ENCODE peak calls at places on chromosome 4, in nine cellular contexts. D is right lobe of liver; C is pancreas; F is tibial artery; W is suprapubic skin; H is effector memory CD4-positive, alpha-beta T cell; M is H9; Y is IMR-90; A is PC-9. S is an unnamed sample. For H3K4me1 and H3K27me3, the result is how much of the 10 kb centered on the place peaks cover.

GRCh38 chr4:26178874-26179273 is 141.9 kb upstream of the RBPJ start:
- DNase-seq in F (peak), A (no peak), C (no peak), H (no peak), W (no peak), D (no peak), Y (no peak), M (no peak), S (peak)

GRCh38 chr4:123673971-123674370 is 277.4 kb downstream of the SPRY1 start:
- DNase-seq in M (no peak), Y (peak), H (no peak), D (no peak), C (no peak), W (no peak), F (no peak), A (peak), S (no peak)

GRCh38 chr4:75686346-75686745 is 13.1 kb upstream of the G3BP2 start:
- DNase-seq in A (no peak), H (peak), F (no peak), M (no peak), W (no peak), D (no peak), C (no peak), Y (no peak), S (no peak)

GRCh38 chr4:164783966-164784365 is 30.0 kb downstream of the SMIM31 start:
- DNase-seq in Y (no peak), F (no peak), H (no peak), D (no peak), A (no peak), C (no peak), M (no peak), W (no peak), S (no peak)

GRCh38 chr4:129094347-129094746 is 1.0 kb upstream of the SCLT1 start:
- DNase-seq in C (no peak), D (no peak), F (no peak), A (no peak), W (no peak), M (no peak), H (no peak), Y (no peak), S (no peak)

GRCh38 chr4:26076000-26076587 is 162.1 kb downstream of the SMIM20 start:
- DNase-seq in F (no peak), D (no peak), H (no peak), M (no peak), A (no peak), W (no peak), Y (peak), C (no peak), S (no peak)

GRCh38 chr4:153533387-153533786 is 67.2 kb downstream of the TMEM131L start:
- DNase-seq in H (no peak), D (no peak), M (no peak), C (no peak), F (no peak), W (no peak), A (no peak), Y (no peak), S (no peak)

GRCh38 chr4:118918388-118918787 is 29.7 kb downstream of the SYNPO2 start:
- DNase-seq in Y (peak), A (peak), M (no peak), C (no peak), F (no peak), D (no peak), W (no peak), H (no peak), S (no peak)

GRCh38 chr4:67480810-67481209 is 64.5 kb downstream of the CENPC start:
- DNase-seq in Y (no peak), D (no peak), C (no peak), M (no peak), W (no peak), A (no peak), F (no peak), H (no peak), S (no peak)

GRCh38 chr4:16205298-16206164 is 20.7 kb downstream of the TAPT1 start:
- DNase-seq in D (no peak), W (no peak), C (no peak), A (no peak), F (no peak), M (no peak), Y (no peak), H (no peak), S (no peak)

GRCh38 chr4:147590249-147590920 is 26.8 kb upstream of the TMEM184C start:
- DNase-seq in A (no peak), M (peak), H (no peak), D (no peak), F (peak), Y (peak), C (peak), W (no peak), S (peak)

GRCh38 chr4:71456841-71457240 is 118.0 kb downstream of the SLC4A4 start:
- DNase-seq in F (no peak), W (no peak), M (no peak), Y (peak), H (no peak), A (no peak), C (no peak), D (no peak), S (no peak)

GRCh38 chr4:115851918-115852766 is 738.7 kb upstream of the NDST4 start:
- DNase-seq in Y (no peak), F (peak), A (no peak), C (peak), H (no peak), M (peak), W (no peak), D (peak), S (peak)

GRCh38 chr4:169219440-169219839 is 51.3 kb downstream of the SH3RF1 start:
- DNase-seq in A (no peak), F (no peak), Y (no peak), C (no peak), M (no peak), W (no peak), H (no peak), D (no peak), S (no peak)

GRCh38 chr4:71430609-71431008 is 91.8 kb downstream of the SLC4A4 start:
- DNase-seq in C (no peak), F (no peak), H (no peak), M (no peak), W (no peak), D (peak), Y (no peak), A (no peak), S (no peak)

GRCh38 chr4:40630335-40631021 is 814 bp upstream of the RBM47 start:
- DNase-seq in C (peak), W (peak), F (peak), A (peak), H (no peak), Y (no peak), M (peak), D (peak), S (peak)

GRCh38 chr4:99390060-99390459 is 37.5 kb upstream of the ADH1C start:
- DNase-seq in D (no peak), Y (peak), F (no peak), C (no peak), H (no peak), M (no peak), W (no peak), A (no peak), S (no peak)

DNA sequence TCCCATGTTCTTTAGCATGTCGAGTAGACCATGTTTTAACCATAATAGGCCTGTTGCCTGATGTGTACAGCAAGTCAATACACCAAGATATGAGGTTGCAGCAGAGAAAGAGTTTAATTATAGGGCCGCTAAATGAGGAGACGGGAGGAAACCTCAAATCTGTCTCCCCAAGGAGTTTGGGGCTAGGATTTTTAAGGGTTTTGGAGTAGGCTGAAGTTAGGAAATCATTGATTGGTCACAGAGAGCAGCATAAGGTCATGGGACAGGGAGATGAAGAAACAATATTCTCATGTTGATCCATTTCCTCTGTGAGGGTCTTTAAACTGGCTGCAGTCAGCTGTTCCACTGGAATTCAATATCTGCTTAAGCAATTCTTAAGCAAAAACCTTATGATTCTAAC is 160.2 kb upstream of the GALNT7 start:
- DNase-seq in M (no peak), C (no peak), H (no peak), W (no peak), Y (no peak), D (no peak), F (no peak), A (no peak), S (no peak)
- H3K27ac ChIP-seq in M (no peak), C (no peak), H (no peak), W (no peak), Y (no peak), D (no peak), F (no peak), A (no peak), S (no peak)

DNA sequence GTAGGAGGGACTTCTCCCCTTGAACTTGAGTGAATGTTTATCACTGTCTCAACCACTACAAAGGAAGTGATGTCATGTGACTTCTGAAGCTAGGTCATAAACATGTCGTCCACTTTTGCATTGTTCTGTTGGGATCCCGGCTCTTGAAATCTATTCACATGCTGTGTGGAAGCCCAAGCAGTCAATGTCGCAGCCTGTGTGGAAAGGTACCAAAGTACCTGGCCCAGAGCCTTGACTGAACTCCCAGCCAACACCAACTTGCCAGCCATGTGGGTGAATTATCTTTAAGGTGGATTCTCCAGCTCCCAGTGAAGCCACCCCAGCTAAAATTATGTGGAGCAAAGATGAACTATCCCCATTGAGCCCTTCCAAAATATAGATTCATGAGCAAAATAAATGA is 85.0 kb upstream of the USP38 start:
- DNase-seq in C (no peak), M (no peak), A (no peak), Y (no peak), H (no peak), F (no peak), D (no peak), W (no peak), S (no peak)
- H3K4me1 ChIP-seq in C (under half), M (under half), A (under half), Y (under half), H (under half), F (under half), D (under half), W (under half), S (under half)

GRCh38 chr4:185473247-185473646 is 1.7 kb upstream of the CCDC110 start:
- DNase-seq in A (no peak), M (no peak), C (no peak), W (no peak), D (no peak), H (no peak), F (no peak), Y (no peak), S (peak)

GRCh38 chr4:185470503-185471195 is 884 bp downstream of the CCDC110 start:
- DNase-seq in H (peak), D (peak), Y (peak), C (peak), M (peak), F (peak), A (peak), W (peak), S (peak)

GRCh38 chr4:185472063-185472542 is 570 bp upstream of the CCDC110 start:
- DNase-seq in Y (no peak), M (no peak), W (no peak), F (no peak), H (no peak), A (no peak), C (no peak), D (no peak), S (no peak)

GRCh38 chr4:185469539-185470154 is 1.9 kb downstream of the CCDC110 start:
- DNase-seq in H (no peak), Y (no peak), M (no peak), A (no peak), W (no peak), D (no peak), C (peak), F (no peak), S (no peak)

DNA sequence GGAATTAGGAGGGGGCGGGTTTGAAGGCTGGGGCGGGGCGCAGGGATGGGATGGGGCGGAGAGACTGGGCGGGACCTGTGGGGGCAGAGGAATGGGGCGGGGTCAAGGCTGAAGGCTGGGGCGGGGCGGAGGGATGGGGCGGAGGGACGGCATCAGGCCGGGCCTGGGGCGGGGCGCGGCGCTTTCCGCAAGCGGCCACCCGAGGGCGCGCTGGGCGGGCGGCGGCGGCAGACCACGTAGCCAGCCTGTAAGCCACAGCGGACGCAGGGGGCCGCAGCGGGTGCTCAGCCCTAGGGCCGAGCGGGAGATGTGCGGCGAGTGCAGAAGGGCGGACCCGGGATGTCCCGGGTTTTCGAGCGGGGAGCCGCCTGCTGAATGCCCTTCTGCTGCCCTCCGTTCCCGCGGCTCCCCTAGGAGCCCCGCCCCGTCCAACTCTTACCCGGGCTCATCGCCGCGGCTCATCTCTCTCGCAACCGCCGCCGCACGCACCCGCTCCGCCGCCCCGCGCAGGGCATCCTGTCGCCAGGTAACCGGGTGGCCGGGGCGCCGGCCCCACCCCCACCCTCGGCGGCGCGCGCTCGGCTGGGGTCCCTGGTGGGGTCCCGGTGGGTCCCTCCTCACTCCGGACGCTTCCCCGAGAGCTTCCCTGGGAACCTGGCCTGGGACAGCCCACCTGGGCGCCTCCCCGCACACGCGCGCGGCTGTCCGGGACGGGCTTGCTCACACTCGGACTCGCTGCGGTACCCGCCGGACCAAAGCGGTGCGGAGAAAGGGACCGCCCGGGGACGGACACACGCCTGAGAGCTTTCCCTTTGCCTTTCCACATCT is at the start of gene CCDC110:
- DNase-seq in D (peak), W (peak), F (peak), Y (peak), C (peak), H (peak), M (peak), A (peak), S (peak)
- H3K27me3 ChIP-seq in D (under half), W (under half), F (under half), Y (under half), C (under half), H (under half), M (under half), A (under half), S (under half)

DNA sequence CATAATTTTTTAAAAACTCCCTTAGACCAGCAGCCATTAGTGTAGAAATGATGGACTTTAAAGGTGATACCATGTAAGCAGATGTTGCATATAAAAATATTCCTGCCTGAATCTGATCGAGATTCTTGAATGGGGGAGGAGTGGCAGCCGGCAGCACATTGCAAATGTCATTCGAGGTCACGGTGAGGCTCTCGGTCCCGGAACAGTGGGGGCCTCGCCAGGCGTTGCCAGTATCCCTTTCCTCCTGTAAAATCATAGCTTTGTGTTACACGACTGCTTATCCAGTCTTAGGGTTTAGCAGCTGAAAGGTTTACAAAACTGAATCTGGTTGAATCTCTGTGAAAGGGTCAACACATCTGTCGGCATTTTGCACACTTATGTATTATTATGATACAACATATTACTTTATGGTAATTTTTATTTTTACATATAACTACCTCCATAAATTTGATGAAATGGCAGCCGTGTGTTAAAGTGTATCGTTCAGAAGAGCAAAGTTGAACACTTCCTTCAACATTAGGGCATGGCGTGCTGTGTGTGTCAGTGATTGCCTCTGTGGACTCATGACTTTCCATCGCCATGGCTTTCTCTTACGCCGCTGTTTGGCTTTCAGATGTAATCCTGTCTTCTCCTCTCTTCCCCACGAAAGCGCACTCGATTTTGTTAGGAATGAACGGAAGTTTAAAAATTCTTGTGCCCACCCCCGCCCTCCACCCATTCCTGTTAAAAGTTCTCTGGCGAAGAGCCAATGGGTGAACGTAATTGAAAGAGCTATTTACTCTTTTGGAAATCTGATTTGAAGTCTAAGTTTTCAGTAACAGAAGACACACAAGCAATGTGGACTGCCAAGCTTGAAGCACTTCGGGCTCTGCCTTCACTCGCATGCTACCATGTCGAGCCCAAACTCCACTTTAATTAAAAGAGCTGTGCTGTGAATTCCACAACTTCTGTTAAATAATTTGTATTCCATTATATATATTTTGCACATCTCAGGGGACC is 114.9 kb downstream of the STOX2 start:
- DNase-seq in D (no peak), W (no peak), H (no peak), Y (no peak), M (no peak), C (no peak), A (no peak), F (no peak), S (no peak)
- H3K27ac ChIP-seq in D (no peak), W (peak), H (no peak), Y (peak), M (no peak), C (no peak), A (no peak), F (no peak), S (no peak)